ENCODE peak calls at places on chromosome 9, in seven cellular contexts. One of them, this sample, is unnamed.

GRCh38 chr9:129242971-129243561 is 65.0 kb upstream of the IER5L start:
- DNase-seq in SK-N-SH: no peak
- DNase-seq in HepG2: no peak
- DNase-seq in GM12878: no peak
- DNase-seq in HCT116: no peak
- DNase-seq in H1: no peak
- DNase-seq in K562: no peak
- DNase-seq in this sample: no peak

GRCh38 chr9:10265102-10265708 is 347.6 kb downstream of the PTPRD start:
- DNase-seq in SK-N-SH: no peak
- DNase-seq in HepG2: no peak
- DNase-seq in GM12878: no peak
- DNase-seq in HCT116: no peak
- DNase-seq in H1: no peak
- DNase-seq in K562: no peak
- DNase-seq in this sample: no peak

GRCh38 chr9:97059661-97060060 is 20.7 kb upstream of the CTSV start:
- DNase-seq in SK-N-SH: no peak
- DNase-seq in HepG2: no peak
- DNase-seq in GM12878: no peak
- DNase-seq in HCT116: peak
- DNase-seq in H1: no peak
- DNase-seq in K562: no peak
- DNase-seq in this sample: no peak

GRCh38 chr9:89992326-89993208 is 387.8 kb downstream of the GADD45G start:
- DNase-seq in SK-N-SH: no peak
- DNase-seq in HepG2: no peak
- DNase-seq in GM12878: no peak
- DNase-seq in HCT116: no peak
- DNase-seq in H1: no peak
- DNase-seq in K562: no peak
- DNase-seq in this sample: no peak

GRCh38 chr9:136045595-136046554 is 49.2 kb downstream of the NACC2 start:
- DNase-seq in SK-N-SH: no peak
- DNase-seq in HepG2: no peak
- DNase-seq in GM12878: no peak
- DNase-seq in HCT116: no peak
- DNase-seq in H1: no peak
- DNase-seq in K562: no peak
- DNase-seq in this sample: no peak

GRCh38 chr9:36640982-36641381 is 68.3 kb downstream of the MELK start:
- DNase-seq in SK-N-SH: no peak
- DNase-seq in HepG2: no peak
- DNase-seq in GM12878: peak
- DNase-seq in HCT116: no peak
- DNase-seq in H1: no peak
- DNase-seq in K562: no peak
- DNase-seq in this sample: no peak

GRCh38 chr9:77764894-77765780 is 117.0 kb upstream of the GNA14 start:
- DNase-seq in SK-N-SH: peak
- DNase-seq in HepG2: peak
- DNase-seq in GM12878: no peak
- DNase-seq in HCT116: peak
- DNase-seq in H1: no peak
- DNase-seq in K562: no peak
- DNase-seq in this sample: peak

GRCh38 chr9:28389411-28389810 is 816.1 kb upstream of the C9orf72 start:
- DNase-seq in SK-N-SH: no peak
- DNase-seq in HepG2: no peak
- DNase-seq in GM12878: no peak
- DNase-seq in HCT116: no peak
- DNase-seq in H1: no peak
- DNase-seq in K562: no peak
- DNase-seq in this sample: no peak

GRCh38 chr9:21434202-21435014 is 5.8 kb upstream of the IFNA1 start:
- DNase-seq in SK-N-SH: peak
- DNase-seq in HepG2: peak
- DNase-seq in GM12878: no peak
- DNase-seq in HCT116: peak
- DNase-seq in H1: no peak
- DNase-seq in K562: no peak
- DNase-seq in this sample: peak

GRCh38 chr9:83238871-83239624 is 176.1 kb upstream of the RASEF start:
- DNase-seq in SK-N-SH: no peak
- DNase-seq in HepG2: peak
- DNase-seq in GM12878: no peak
- DNase-seq in HCT116: no peak
- DNase-seq in H1: no peak
- DNase-seq in K562: no peak
- DNase-seq in this sample: no peak

GRCh38 chr9:72305102-72305546 is 59.9 kb downstream of the ZFAND5 start:
- DNase-seq in SK-N-SH: peak
- DNase-seq in HepG2: peak
- DNase-seq in GM12878: no peak
- DNase-seq in HCT116: peak
- DNase-seq in H1: peak
- DNase-seq in K562: peak
- DNase-seq in this sample: no peak

GRCh38 chr9:129145316-129145715 is 32.7 kb downstream of the IER5L start:
- DNase-seq in SK-N-SH: no peak
- DNase-seq in HepG2: no peak
- DNase-seq in GM12878: no peak
- DNase-seq in HCT116: no peak
- DNase-seq in H1: no peak
- DNase-seq in K562: no peak
- DNase-seq in this sample: no peak

GRCh38 chr9:125763373-125763772 is 16.2 kb downstream of the PBX3 start:
- DNase-seq in SK-N-SH: peak
- DNase-seq in HepG2: peak
- DNase-seq in GM12878: no peak
- DNase-seq in HCT116: no peak
- DNase-seq in H1: no peak
- DNase-seq in K562: no peak
- DNase-seq in this sample: peak

GRCh38 chr9:94656190-94656589 is 16.9 kb upstream of the FBP1 start:
- DNase-seq in SK-N-SH: no peak
- DNase-seq in HepG2: no peak
- DNase-seq in GM12878: peak
- DNase-seq in HCT116: no peak
- DNase-seq in H1: no peak
- DNase-seq in K562: no peak
- DNase-seq in this sample: no peak

GRCh38 chr9:82133973-82134372 is 145.4 kb downstream of the SPATA31D1 start:
- DNase-seq in SK-N-SH: no peak
- DNase-seq in HepG2: no peak
- DNase-seq in GM12878: no peak
- DNase-seq in HCT116: no peak
- DNase-seq in H1: no peak
- DNase-seq in K562: no peak
- DNase-seq in this sample: no peak

GRCh38 chr9:138073408-138073807 is 195.8 kb downstream of the CACNA1B start:
- DNase-seq in SK-N-SH: peak
- DNase-seq in HepG2: no peak
- DNase-seq in GM12878: no peak
- DNase-seq in HCT116: no peak
- DNase-seq in H1: no peak
- DNase-seq in K562: no peak
- DNase-seq in this sample: no peak

GRCh38 chr9:138075961-138076649 is 198.5 kb downstream of the CACNA1B start:
- DNase-seq in SK-N-SH: peak
- DNase-seq in HepG2: no peak
- DNase-seq in GM12878: no peak
- DNase-seq in HCT116: no peak
- DNase-seq in H1: no peak
- DNase-seq in K562: no peak
- DNase-seq in this sample: no peak

GRCh38 chr9:138075496-138075895 is 197.9 kb downstream of the CACNA1B start:
- DNase-seq in SK-N-SH: peak
- DNase-seq in HepG2: no peak
- DNase-seq in GM12878: no peak
- DNase-seq in HCT116: no peak
- DNase-seq in H1: no peak
- DNase-seq in K562: no peak
- DNase-seq in this sample: no peak

GRCh38 chr9:138073808-138074207 is 196.2 kb downstream of the CACNA1B start:
- DNase-seq in SK-N-SH: peak
- DNase-seq in HepG2: no peak
- DNase-seq in GM12878: no peak
- DNase-seq in HCT116: no peak
- DNase-seq in H1: no peak
- DNase-seq in K562: no peak
- DNase-seq in this sample: no peak

DNA sequence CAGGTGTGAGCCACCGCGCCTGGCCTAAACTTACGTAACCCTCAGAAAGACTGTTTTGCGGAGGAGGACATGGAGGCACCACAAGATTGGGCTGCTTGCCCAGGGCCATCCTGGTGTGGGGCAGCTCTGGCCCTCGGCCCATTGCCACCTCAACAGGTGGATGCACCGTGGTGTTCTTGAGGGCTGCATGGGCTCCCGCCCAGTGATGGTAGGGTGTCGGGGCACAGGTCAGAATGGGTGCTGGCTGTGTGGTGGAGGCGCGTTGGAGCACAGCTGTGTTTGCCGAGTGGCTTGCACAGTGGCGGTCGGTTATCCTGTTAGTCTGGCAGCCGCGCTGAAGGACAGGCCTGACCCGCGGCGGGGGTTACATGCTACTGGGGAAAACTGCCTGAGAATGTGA is 196.9 kb downstream of the CACNA1B start:
- DNase-seq in SK-N-SH: peak
- DNase-seq in HepG2: no peak
- DNase-seq in GM12878: no peak
- DNase-seq in HCT116: no peak
- DNase-seq in H1: no peak
- DNase-seq in K562: no peak
- DNase-seq in this sample: no peak
- TF ChIP-seq JUND in SK-N-SH: no peak
- TF ChIP-seq JUND in HepG2: no peak
- TF ChIP-seq JUND in GM12878: no peak
- TF ChIP-seq JUND in HCT116: no peak
- TF ChIP-seq JUND in H1: no peak
- TF ChIP-seq JUND in K562: no peak
- TF ChIP-seq JUND in this sample: no peak

DNA sequence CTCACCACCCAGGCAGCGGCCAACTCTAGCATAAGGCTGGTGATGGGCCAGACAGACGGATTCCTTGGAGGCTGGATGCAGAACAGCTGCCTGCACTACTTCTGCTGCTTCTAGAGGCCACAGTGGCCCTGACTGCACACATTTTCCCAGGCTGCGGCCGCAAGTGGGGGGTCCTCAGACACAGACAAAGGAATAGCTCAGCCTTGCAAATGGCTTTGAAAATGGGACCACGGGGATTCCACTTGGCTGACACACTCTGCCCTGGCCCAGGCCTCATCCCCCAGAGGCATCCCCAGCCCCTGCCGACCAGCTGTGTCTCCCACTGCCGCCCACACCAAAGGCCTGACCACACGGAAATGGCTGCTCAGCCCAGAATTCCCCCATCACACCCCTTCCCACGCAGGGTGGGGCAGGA is 540.8 kb downstream of the BNC2 start:
- DNase-seq in SK-N-SH: no peak
- DNase-seq in HepG2: no peak
- DNase-seq in GM12878: no peak
- DNase-seq in HCT116: no peak
- DNase-seq in H1: no peak
- DNase-seq in K562: no peak
- DNase-seq in this sample: no peak
- TF ChIP-seq JUND in SK-N-SH: no peak
- TF ChIP-seq JUND in HepG2: no peak
- TF ChIP-seq JUND in GM12878: no peak
- TF ChIP-seq JUND in HCT116: no peak
- TF ChIP-seq JUND in H1: no peak
- TF ChIP-seq JUND in K562: no peak
- TF ChIP-seq JUND in this sample: no peak

DNA sequence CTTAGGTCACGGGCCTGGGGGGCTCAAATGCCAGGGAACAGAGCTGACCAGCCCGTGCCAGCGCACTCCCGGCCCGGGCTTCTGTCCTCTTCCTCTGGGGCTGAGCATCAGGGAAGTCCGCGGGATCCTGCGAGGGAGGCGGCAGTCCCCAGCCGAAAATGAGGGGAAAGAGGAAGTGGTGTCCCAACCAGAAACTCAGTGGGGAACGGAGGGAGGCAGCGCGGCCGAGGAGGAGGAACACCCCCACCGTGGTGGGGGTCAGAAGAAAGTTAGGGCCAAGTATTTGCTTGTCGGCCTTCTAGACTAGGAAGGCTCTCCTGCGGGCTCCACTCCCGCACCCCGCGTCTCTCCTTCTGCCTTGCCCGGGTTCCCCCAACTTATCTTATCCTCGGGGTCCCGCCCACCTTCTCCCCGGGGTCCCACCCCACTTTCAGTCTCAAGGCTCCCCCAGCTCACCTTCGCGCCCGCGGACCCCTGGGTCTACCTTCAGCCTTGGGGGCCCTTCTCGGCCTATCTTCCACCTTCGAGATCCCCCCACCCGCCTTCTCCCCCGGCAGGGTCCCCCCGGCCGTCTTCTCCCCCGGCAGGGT is 583 bp upstream of the PHF2 start:
- DNase-seq in SK-N-SH: peak
- DNase-seq in HepG2: no peak
- DNase-seq in GM12878: no peak
- DNase-seq in HCT116: no peak
- DNase-seq in H1: no peak
- DNase-seq in K562: peak
- DNase-seq in this sample: no peak
- TF ChIP-seq JUND in SK-N-SH: no peak
- TF ChIP-seq JUND in HepG2: no peak
- TF ChIP-seq JUND in GM12878: no peak
- TF ChIP-seq JUND in HCT116: no peak
- TF ChIP-seq JUND in H1: no peak
- TF ChIP-seq JUND in K562: no peak
- TF ChIP-seq JUND in this sample: no peak

GRCh38 chr9:92345582-92345981 is 19.8 kb downstream of the CENPP start:
- DNase-seq in SK-N-SH: no peak
- DNase-seq in HepG2: no peak
- DNase-seq in GM12878: no peak
- DNase-seq in HCT116: no peak
- DNase-seq in H1: no peak
- DNase-seq in K562: no peak
- DNase-seq in this sample: no peak

GRCh38 chr9:92350740-92351133 is 25.0 kb downstream of the CENPP start:
- DNase-seq in SK-N-SH: no peak
- DNase-seq in HepG2: no peak
- DNase-seq in GM12878: no peak
- DNase-seq in HCT116: no peak
- DNase-seq in H1: no peak
- DNase-seq in K562: no peak
- DNase-seq in this sample: no peak

DNA sequence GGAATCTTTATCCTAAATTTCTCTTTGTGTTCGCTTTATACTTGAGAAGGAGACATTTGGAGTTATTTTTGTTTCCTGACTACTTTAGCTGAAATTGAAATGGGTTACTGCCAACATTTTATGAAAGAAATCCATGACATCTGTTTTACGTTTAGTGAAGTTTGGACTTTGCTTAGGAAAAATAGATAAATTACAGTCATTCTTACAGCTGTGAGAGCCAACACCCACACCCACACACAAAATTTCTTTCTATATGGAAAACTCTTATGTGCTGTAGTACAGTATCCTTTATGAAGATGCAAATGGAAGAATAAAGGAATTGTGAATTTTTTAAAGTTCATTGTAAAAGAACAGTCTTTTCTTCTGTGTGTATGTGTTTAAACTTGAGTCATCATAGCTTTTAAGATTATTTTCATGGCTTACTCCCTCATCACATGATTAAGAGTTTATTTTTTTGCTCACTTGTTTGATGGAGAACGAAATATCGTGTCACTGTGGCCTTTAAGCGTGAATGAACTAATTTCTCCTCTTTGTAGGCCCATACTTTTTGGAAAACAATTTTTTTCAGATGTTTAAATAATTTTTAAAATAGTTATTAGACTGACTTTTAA is 24.5 kb downstream of the CENPP start:
- DNase-seq in SK-N-SH: no peak
- DNase-seq in HepG2: no peak
- DNase-seq in GM12878: no peak
- DNase-seq in HCT116: no peak
- DNase-seq in H1: no peak
- DNase-seq in K562: no peak
- DNase-seq in this sample: no peak
- TF ChIP-seq JUND in SK-N-SH: no peak
- TF ChIP-seq JUND in HepG2: no peak
- TF ChIP-seq JUND in GM12878: no peak
- TF ChIP-seq JUND in HCT116: no peak
- TF ChIP-seq JUND in H1: no peak
- TF ChIP-seq JUND in K562: no peak
- TF ChIP-seq JUND in this sample: no peak

This sample was measured in T47D.